ENCODE peak calls at places on chromosomes 2 and 18, in eight cellular contexts. One of them, this sample, is unnamed.
A peak's percentile ranks its signal among the peaks of the same experiment; 100 is the strongest.

GRCh38 chr18:24799176-24799575 is 338.7 kb downstream of the HRH4 start:
- DNase-seq in GM12878: no peak
- DNase-seq in sigmoid colon: no peak
- DNase-seq in suprapubic skin: no peak
- DNase-seq in H1: no peak
- DNase-seq in A549: no peak
- DNase-seq in transverse colon: no peak
- DNase-seq in K562: no peak
- DNase-seq in this sample: no peak

GRCh38 chr2:235171511-235172130 is 219.8 kb downstream of the SH3BP4 start:
- DNase-seq in GM12878: no peak
- DNase-seq in suprapubic skin: no peak
- DNase-seq in transverse colon: no peak
- DNase-seq in H1: no peak
- DNase-seq in sigmoid colon: no peak
- DNase-seq in K562: no peak
- DNase-seq in A549: peak; percentile 80
- DNase-seq in this sample: no peak

GRCh38 chr2:170930132-170931109 is 1.4 kb downstream of the GORASP2 start:
- DNase-seq in H1: no peak
- DNase-seq in transverse colon: peak; percentile 20
- DNase-seq in sigmoid colon: no peak
- DNase-seq in A549: peak; percentile 73
- DNase-seq in K562: peak; percentile 30
- DNase-seq in suprapubic skin: no peak
- DNase-seq in GM12878: peak; percentile 67
- DNase-seq in this sample: peak; percentile 19

GRCh38 chr2:10269711-10270610 is 32.7 kb upstream of the HPCAL1 start:
- DNase-seq in suprapubic skin: no peak
- DNase-seq in K562: no peak
- DNase-seq in GM12878: no peak
- DNase-seq in sigmoid colon: no peak
- DNase-seq in H1: no peak
- DNase-seq in A549: no peak
- DNase-seq in transverse colon: peak; percentile 68
- DNase-seq in this sample: no peak

GRCh38 chr2:170361359-170361936 is 183.5 kb downstream of the MYO3B start:
- DNase-seq in H1: peak; percentile 21
- DNase-seq in K562: peak; percentile 57
- DNase-seq in transverse colon: peak; percentile 38
- DNase-seq in A549: peak; percentile 64
- DNase-seq in sigmoid colon: no peak
- DNase-seq in suprapubic skin: no peak
- DNase-seq in GM12878: peak; percentile 26
- DNase-seq in this sample: no peak

GRCh38 chr18:68148862-68149261 is 566.0 kb downstream of the TMX3 start:
- DNase-seq in A549: no peak
- DNase-seq in H1: no peak
- DNase-seq in K562: no peak
- DNase-seq in sigmoid colon: no peak
- DNase-seq in suprapubic skin: no peak
- DNase-seq in GM12878: no peak
- DNase-seq in transverse colon: no peak
- DNase-seq in this sample: no peak

GRCh38 chr2:239818531-239819011 is 206.6 kb downstream of the NDUFA10 start:
- DNase-seq in suprapubic skin: peak; percentile 46
- DNase-seq in H1: no peak
- DNase-seq in K562: no peak
- DNase-seq in GM12878: no peak
- DNase-seq in transverse colon: no peak
- DNase-seq in sigmoid colon: peak; percentile 63
- DNase-seq in A549: no peak
- DNase-seq in this sample: no peak

GRCh38 chr2:8421658-8422499 is 260.0 kb upstream of the ID2 start:
- DNase-seq in H1: no peak
- DNase-seq in GM12878: peak; percentile 71
- DNase-seq in suprapubic skin: no peak
- DNase-seq in K562: no peak
- DNase-seq in sigmoid colon: peak; percentile 35
- DNase-seq in transverse colon: no peak
- DNase-seq in A549: no peak
- DNase-seq in this sample: no peak

GRCh38 chr2:225779829-225780228 is 380.3 kb downstream of the NYAP2 start:
- DNase-seq in transverse colon: no peak
- DNase-seq in GM12878: no peak
- DNase-seq in sigmoid colon: no peak
- DNase-seq in H1: no peak
- DNase-seq in K562: no peak
- DNase-seq in A549: no peak
- DNase-seq in suprapubic skin: no peak
- DNase-seq in this sample: no peak

GRCh38 chr2:172442072-172442895 is 14.9 kb downstream of the ITGA6 start:
- DNase-seq in K562: no peak
- DNase-seq in sigmoid colon: no peak
- DNase-seq in A549: peak; percentile 94
- DNase-seq in GM12878: no peak
- DNase-seq in transverse colon: peak; percentile 87
- DNase-seq in suprapubic skin: no peak
- DNase-seq in H1: no peak
- DNase-seq in this sample: no peak

GRCh38 chr2:144834954-144835633 is 315.2 kb upstream of the ZEB2 start:
- DNase-seq in K562: no peak
- DNase-seq in sigmoid colon: peak; percentile 68
- DNase-seq in transverse colon: no peak
- DNase-seq in suprapubic skin: no peak
- DNase-seq in H1: no peak
- DNase-seq in GM12878: no peak
- DNase-seq in A549: peak; percentile 37
- DNase-seq in this sample: peak; percentile 41

GRCh38 chr2:46865181-46865970 is 50.2 kb downstream of the MCFD2 start:
- DNase-seq in sigmoid colon: peak; percentile 54
- DNase-seq in H1: no peak
- DNase-seq in A549: no peak
- DNase-seq in suprapubic skin: no peak
- DNase-seq in transverse colon: peak; percentile 61
- DNase-seq in GM12878: no peak
- DNase-seq in K562: no peak
- DNase-seq in this sample: no peak

GRCh38 chr2:69143726-69144360 is 130.9 kb downstream of the ANTXR1 start:
- DNase-seq in suprapubic skin: no peak
- DNase-seq in H1: no peak
- DNase-seq in K562: no peak
- DNase-seq in GM12878: no peak
- DNase-seq in transverse colon: no peak
- DNase-seq in A549: no peak
- DNase-seq in sigmoid colon: no peak
- DNase-seq in this sample: no peak

GRCh38 chr2:85886141-85886540 is 2.6 kb downstream of the ST3GAL5 start:
- DNase-seq in H1: no peak
- DNase-seq in sigmoid colon: no peak
- DNase-seq in K562: no peak
- DNase-seq in transverse colon: no peak
- DNase-seq in GM12878: no peak
- DNase-seq in suprapubic skin: no peak
- DNase-seq in A549: no peak
- DNase-seq in this sample: no peak
- H3K27ac ChIP-seq in H1: no peak overlapping the region
- H3K27ac ChIP-seq in sigmoid colon: peak overlapping the region; percentile 84
- H3K27ac ChIP-seq in K562: no peak overlapping the region
- H3K27ac ChIP-seq in transverse colon: peak overlapping the region; percentile 87
- H3K27ac ChIP-seq in GM12878: no peak overlapping the region
- H3K27ac ChIP-seq in suprapubic skin: peak overlapping the region; percentile 15
- H3K27ac ChIP-seq in A549: peak overlapping the region; percentile 88
- H3K27ac ChIP-seq in this sample: peak overlapping the region; percentile 16

GRCh38 chr2:134936691-134937090 is 18.1 kb downstream of the CCNT2 start:
- DNase-seq in transverse colon: no peak
- DNase-seq in sigmoid colon: no peak
- DNase-seq in GM12878: no peak
- DNase-seq in H1: no peak
- DNase-seq in A549: no peak
- DNase-seq in K562: no peak
- DNase-seq in suprapubic skin: no peak
- DNase-seq in this sample: no peak

GRCh38 chr2:134933732-134934131 is 15.1 kb downstream of the CCNT2 start:
- DNase-seq in sigmoid colon: no peak
- DNase-seq in A549: no peak
- DNase-seq in GM12878: no peak
- DNase-seq in H1: no peak
- DNase-seq in K562: no peak
- DNase-seq in suprapubic skin: no peak
- DNase-seq in transverse colon: no peak
- DNase-seq in this sample: no peak

GRCh38 chr2:134934150-134934549 is 15.5 kb downstream of the CCNT2 start:
- DNase-seq in H1: no peak
- DNase-seq in suprapubic skin: no peak
- DNase-seq in K562: no peak
- DNase-seq in transverse colon: no peak
- DNase-seq in A549: no peak
- DNase-seq in GM12878: no peak
- DNase-seq in sigmoid colon: no peak
- DNase-seq in this sample: no peak

GRCh38 chr2:134934641-134935040 is 16.0 kb downstream of the CCNT2 start:
- DNase-seq in A549: no peak
- DNase-seq in suprapubic skin: no peak
- DNase-seq in K562: no peak
- DNase-seq in GM12878: no peak
- DNase-seq in sigmoid colon: no peak
- DNase-seq in H1: no peak
- DNase-seq in transverse colon: no peak
- DNase-seq in this sample: no peak

DNA sequence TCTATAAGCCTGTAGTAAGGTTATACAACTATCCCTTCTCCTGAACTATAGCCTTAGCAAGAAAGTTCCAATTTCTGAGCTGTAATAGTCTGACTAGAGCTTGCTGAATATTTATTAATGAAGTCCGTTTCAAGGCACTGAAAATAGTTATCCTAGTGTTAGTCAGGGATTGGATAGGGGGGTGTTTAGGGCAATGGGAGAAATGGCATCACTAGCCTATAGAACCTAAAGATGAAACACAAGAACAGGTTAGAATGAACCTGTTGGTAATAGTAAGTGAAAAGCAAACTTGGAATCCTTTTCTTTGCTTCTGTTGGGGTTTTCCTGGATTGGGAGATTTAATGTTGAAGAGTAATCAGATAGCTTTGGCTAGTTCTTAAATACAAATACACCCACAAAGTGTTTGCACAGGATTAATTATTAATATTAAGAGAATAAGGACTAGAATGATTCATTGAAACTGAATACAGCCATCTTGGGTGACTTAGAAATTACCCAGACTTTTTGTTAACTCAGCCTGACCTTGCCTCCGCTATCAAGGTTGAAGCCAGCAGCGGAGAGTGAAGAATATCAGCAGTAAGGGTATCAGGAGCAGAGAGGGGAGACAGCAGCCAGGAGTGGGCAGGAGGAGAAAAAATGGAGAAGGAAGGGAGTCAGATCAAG is 14.4 kb downstream of the CCNT2 start:
- DNase-seq in GM12878: no peak
- DNase-seq in sigmoid colon: no peak
- DNase-seq in K562: no peak
- DNase-seq in H1: no peak
- DNase-seq in transverse colon: no peak
- DNase-seq in A549: peak; percentile 45
- DNase-seq in suprapubic skin: no peak
- DNase-seq in this sample: no peak
- TF ChIP-seq EP300 in GM12878: no peak
- TF ChIP-seq EP300 in sigmoid colon: no peak
- TF ChIP-seq EP300 in K562: no peak
- TF ChIP-seq EP300 in H1: no peak
- TF ChIP-seq EP300 in transverse colon: no peak
- TF ChIP-seq EP300 in A549: no peak
- TF ChIP-seq EP300 in suprapubic skin: no peak
- TF ChIP-seq EP300 in this sample: no peak

GRCh38 chr2:120871016-120871635 is 135.5 kb downstream of the GLI2 start:
- DNase-seq in GM12878: no peak
- DNase-seq in A549: no peak
- DNase-seq in H1: no peak
- DNase-seq in K562: no peak
- DNase-seq in transverse colon: no peak
- DNase-seq in sigmoid colon: no peak
- DNase-seq in suprapubic skin: no peak
- DNase-seq in this sample: no peak
- H3K27ac ChIP-seq in GM12878: no peak overlapping the region
- H3K27ac ChIP-seq in A549: no peak overlapping the region
- H3K27ac ChIP-seq in H1: no peak overlapping the region
- H3K27ac ChIP-seq in K562: no peak overlapping the region
- H3K27ac ChIP-seq in transverse colon: no peak overlapping the region
- H3K27ac ChIP-seq in sigmoid colon: no peak overlapping the region
- H3K27ac ChIP-seq in suprapubic skin: no peak overlapping the region
- H3K27ac ChIP-seq in this sample: no peak overlapping the region

GRCh38 chr18:58128286-58129018 is 84.4 kb downstream of the NEDD4L start:
- DNase-seq in suprapubic skin: no peak
- DNase-seq in GM12878: no peak
- DNase-seq in A549: no peak
- DNase-seq in sigmoid colon: no peak
- DNase-seq in K562: no peak
- DNase-seq in transverse colon: peak; percentile 42
- DNase-seq in H1: no peak
- DNase-seq in this sample: no peak
- TF ChIP-seq EP300 in suprapubic skin: no peak
- TF ChIP-seq EP300 in GM12878: no peak
- TF ChIP-seq EP300 in A549: no peak
- TF ChIP-seq EP300 in sigmoid colon: no peak
- TF ChIP-seq EP300 in K562: no peak
- TF ChIP-seq EP300 in transverse colon: no peak
- TF ChIP-seq EP300 in H1: no peak
- TF ChIP-seq EP300 in this sample: no peak

This sample was measured in tibial nerve.